ENCODE peak calls at places on chromosome 17, in four cellular contexts. Z, B, F and M are unnamed samples.
A peak's percentile ranks its signal among the peaks of the same experiment; 100 is the strongest.

GRCh38 chr17:56975656-56976055 is 2.3 kb upstream of the SCPEP1 start:
- DNase-seq in B (no peak), Z (no peak), F (no peak), M (no peak)

GRCh38 chr17:6786618-6787017 is 10.6 kb downstream of the FBXO39 start:
- DNase-seq in F (no peak), Z (no peak), B (peak; percentile 58), M (no peak)

GRCh38 chr17:13176436-13176835 is 158.6 kb upstream of the ELAC2 start:
- DNase-seq in B (no peak), Z (no peak), F (no peak), M (no peak)

GRCh38 chr17:39831588-39831987 is 32.5 kb downstream of the IKZF3 start:
- DNase-seq in B (no peak), Z (no peak), F (no peak), M (no peak)

GRCh38 chr17:40538019-40538935 is 27.0 kb downstream of the CCR7 start:
- DNase-seq in F (peak; percentile 19), B (no peak), Z (no peak), M (no peak)

GRCh38 chr17:7579001-7579838 is at the start of gene CD68:
- DNase-seq in B (peak; percentile 92), F (peak; percentile 64), Z (peak; percentile 64), M (peak; percentile 68)

GRCh38 chr17:82408288-82408937 is 9.7 kb upstream of the HEXD start:
- DNase-seq in B (no peak), F (no peak), Z (no peak), M (no peak)

GRCh38 chr17:50480142-50480764 is 1.6 kb downstream of the RSAD1 start:
- DNase-seq in Z (no peak), B (no peak), F (no peak), M (no peak)

GRCh38 chr17:19534562-19535149 is 1.0 kb downstream of the SLC47A1 start:
- DNase-seq in F (peak; percentile 23), Z (peak; percentile 5), B (no peak), M (no peak)

GRCh38 chr17:30969989-30970680 is 704 bp upstream of the RNF135 start:
- DNase-seq in F (peak; percentile 35), Z (no peak), B (peak; percentile 53), M (no peak)

GRCh38 chr17:78563189-78564145 is 13.7 kb downstream of the DNAH17 start:
- DNase-seq in F (no peak), B (no peak), Z (no peak), M (no peak)

GRCh38 chr17:80997471-80998387 is 6.1 kb downstream of the CHMP6 start:
- DNase-seq in F (no peak), B (peak; percentile 83), Z (no peak), M (no peak)

GRCh38 chr17:1590031-1590746 is 27.6 kb upstream of the PITPNA start:
- DNase-seq in F (no peak), Z (no peak), B (peak; percentile 84), M (no peak)

GRCh38 chr17:80545499-80545826 is 825 bp downstream of the RPTOR start:
- DNase-seq in B (peak; percentile 21), F (no peak), Z (no peak), M (no peak)

GRCh38 chr17:8468988-8469387 is 33.3 kb downstream of the NDEL1 start:
- DNase-seq in Z (no peak), F (no peak), B (no peak), M (no peak)

GRCh38 chr17:82419471-82419995 is 1.1 kb upstream of the OGFOD3 start:
- DNase-seq in Z (no peak), F (no peak), B (peak; percentile 7), M (no peak)

GRCh38 chr17:82679586-82680465 is 18.7 kb downstream of the RAB40B start:
- DNase-seq in B (no peak), Z (no peak), F (no peak), M (no peak)

GRCh38 chr17:2011421-2012371 is 13.4 kb downstream of the RTN4RL1 start:
- DNase-seq in F (no peak), B (peak; percentile 95), Z (no peak), M (peak; percentile 93)

GRCh38 chr17:80969674-80970043 is 22.0 kb upstream of the CHMP6 start:
- DNase-seq in Z (no peak), F (no peak), B (no peak), M (no peak)

GRCh38 chr17:8289103-8289397 is 580 bp downstream of the RANGRF start:
- DNase-seq in Z (peak; percentile 75), F (peak; percentile 80), B (no peak), M (no peak)

GRCh38 chr17:36131436-36131835 is 27.8 kb downstream of the CCL4 start:
- DNase-seq in B (no peak), F (no peak), Z (no peak), M (no peak)

GRCh38 chr17:79552405-79552804 is 58.4 kb downstream of the RBFOX3 start:
- DNase-seq in Z (no peak), B (no peak), F (no peak), M (no peak)

GRCh38 chr17:67049025-67049739 is 4.8 kb downstream of the CACNG1 start:
- DNase-seq in B (no peak), F (no peak), Z (no peak), M (no peak)

GRCh38 chr17:10628756-10629155 is 28.4 kb downstream of the MYH3 start:
- DNase-seq in B (no peak), Z (no peak), F (peak; percentile 27), M (no peak)

GRCh38 chr17:42514279-42514678 is 21.8 kb upstream of the NAGLU start:
- DNase-seq in B (no peak), Z (no peak), F (no peak), M (no peak)

GRCh38 chr17:76365256-76365903 is 11.7 kb upstream of the PRPSAP1 start:
- DNase-seq in Z (no peak), F (no peak), B (peak; percentile 59), M (no peak)

GRCh38 chr17:60167095-60167741 is 17.4 kb downstream of the CA4 start:
- DNase-seq in F (no peak), B (peak; percentile 57), Z (no peak), M (no peak)

GRCh38 chr17:61669522-61669921 is 78.5 kb upstream of the NACA2 start:
- DNase-seq in F (no peak), B (no peak), Z (no peak), M (no peak)

GRCh38 chr17:56914641-56915263 is 903 bp upstream of the TRIM25 start:
- DNase-seq in F (no peak), B (peak; percentile 45), Z (no peak), M (no peak)

GRCh38 chr17:29291163-29291752 is 2.7 kb downstream of the NUFIP2 start:
- DNase-seq in F (no peak), B (peak; percentile 75), Z (no peak), M (peak; percentile 43)

GRCh38 chr17:74473294-74473693 is 6.9 kb downstream of the CD300A start:
- DNase-seq in B (no peak), F (no peak), Z (no peak), M (no peak)

GRCh38 chr17:77257596-77258458 is 117.1 kb downstream of the SEC14L1 start:
- DNase-seq in B (no peak), Z (no peak), F (no peak), M (no peak)

GRCh38 chr17:59030811-59031210 is 75.9 kb downstream of the TRIM37 start:
- DNase-seq in B (no peak), Z (no peak), F (no peak), M (peak; percentile 69)

GRCh38 chr17:52495646-52496045 is 337.1 kb upstream of the CA10 start:
- DNase-seq in Z (no peak), F (no peak), B (no peak), M (no peak)

GRCh38 chr17:76458580-76459490 is 5.9 kb upstream of the UBE2O start:
- DNase-seq in B (peak; percentile 86), F (no peak), Z (no peak), M (no peak)

GRCh38 chr17:17077861-17078732 is 35.8 kb downstream of the MPRIP start:
- DNase-seq in F (no peak), B (peak; percentile 65), Z (no peak), M (peak; percentile 90)

GRCh38 chr17:40625311-40625710 is 22.3 kb downstream of the SMARCE1 start:
- DNase-seq in Z (no peak), B (no peak), F (no peak), M (no peak)